ENCODE peak calls at places on chromosome 20, in eight cellular contexts. H, Q, S, B, D, U, W and P are unnamed samples.

GRCh38 chr20:13277663-13278295 is 56.7 kb downstream of the ISM1 start:
- DNase-seq in W (no peak), D (no peak), Q (no peak), B (no peak), U (no peak), S (no peak), H (no peak), P (no peak)

GRCh38 chr20:59400666-59401065 is 100.3 kb downstream of the EDN3 start:
- DNase-seq in U (no peak), W (no peak), B (no peak), S (no peak), Q (no peak), H (no peak), D (no peak), P (peak; percentile 15)

GRCh38 chr20:21564127-21564773 is 50.4 kb upstream of the NKX2-2 start:
- DNase-seq in W (no peak), S (no peak), U (no peak), B (no peak), H (no peak), D (no peak), Q (no peak), P (peak; percentile 6)

GRCh38 chr20:24735263-24735662 is 213.8 kb upstream of the CST7 start:
- DNase-seq in W (no peak), U (no peak), H (no peak), D (peak; percentile 89), S (no peak), Q (no peak), B (no peak), P (no peak)

GRCh38 chr20:60407011-60407771 is 449.0 kb downstream of the CDH26 start:
- DNase-seq in W (no peak), S (no peak), D (no peak), H (no peak), U (no peak), B (no peak), Q (no peak), P (no peak)

GRCh38 chr20:63627700-63628245 is 872 bp upstream of the GMEB2 start:
- DNase-seq in B (no peak), S (no peak), H (no peak), W (peak; percentile 26), D (no peak), Q (peak; percentile 63), U (no peak), P (no peak)

GRCh38 chr20:46784450-46785127 is 75.1 kb downstream of the SLC2A10 start:
- DNase-seq in H (no peak), U (peak; percentile 12), D (no peak), B (no peak), Q (no peak), W (no peak), S (no peak), P (no peak)

GRCh38 chr20:18197382-18198070 is 59.9 kb downstream of the KAT14 start:
- DNase-seq in U (no peak), B (no peak), Q (no peak), S (no peak), W (no peak), H (no peak), D (no peak), P (no peak)

GRCh38 chr20:11585752-11586352 is 331.8 kb upstream of the BTBD3 start:
- DNase-seq in B (no peak), S (no peak), H (no peak), W (no peak), U (peak; percentile 7), D (no peak), Q (no peak), P (no peak)

DNA sequence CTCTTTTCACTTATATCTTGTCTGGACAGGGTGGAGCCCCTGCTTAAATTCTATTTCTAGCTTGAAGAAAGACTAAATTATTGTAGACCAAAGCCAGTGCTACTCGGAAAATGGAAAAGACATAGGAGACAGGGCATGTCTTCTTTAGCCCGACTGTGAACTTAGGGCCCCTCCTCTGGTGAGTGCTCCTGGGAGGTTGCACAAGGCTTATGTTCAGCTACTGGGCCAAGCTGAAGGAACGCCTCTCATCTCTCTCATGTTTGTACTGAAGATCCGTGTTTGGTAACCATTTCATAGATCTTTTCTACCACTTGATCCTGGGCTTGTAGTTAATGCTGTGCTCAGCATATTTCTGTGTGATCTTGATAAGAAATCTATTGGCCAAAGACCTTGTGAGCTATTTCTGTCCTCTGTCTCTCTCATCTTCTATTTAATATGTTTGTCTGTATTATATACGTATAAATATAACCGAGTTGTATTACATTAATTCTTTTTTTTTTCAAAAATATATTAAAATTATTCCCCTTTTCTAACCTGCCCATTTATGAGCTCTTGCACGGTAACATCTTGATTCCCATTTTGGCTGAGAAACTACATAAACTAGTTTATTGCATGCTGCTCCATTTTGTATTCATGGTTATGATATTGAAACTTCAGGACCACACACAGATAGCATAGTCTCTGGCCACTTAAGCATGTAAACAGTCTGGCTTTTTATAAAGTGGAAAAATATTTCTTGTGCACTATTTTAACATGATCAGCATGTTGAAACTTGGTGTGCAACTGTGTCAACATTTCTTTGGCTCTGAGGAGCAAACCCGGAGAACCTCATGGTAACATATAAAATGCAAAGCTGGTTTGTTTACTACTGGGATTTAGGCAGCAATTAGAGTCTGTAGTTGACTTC is 70.5 kb downstream of the SLX4IP start:
- DNase-seq in H (no peak), S (no peak), U (no peak), Q (no peak), W (peak; percentile 8), D (no peak), B (peak; percentile 61), P (no peak)
- H3K27ac ChIP-seq in H (peak overlapping the region; percentile 69), S (peak overlapping the region; percentile 69), U (no peak overlapping the region), Q (no peak overlapping the region), W (peak overlapping the region; percentile 43), D (no peak overlapping the region), B (peak overlapping the region; percentile 66), P (peak overlapping the region; percentile 61)

GRCh38 chr20:62326559-62326958 is 23.8 kb downstream of the ADRM1 start:
- DNase-seq in Q (no peak), U (no peak), W (no peak), S (no peak), H (no peak), B (no peak), D (no peak), P (no peak)

GRCh38 chr20:62328684-62329388 is 26.0 kb downstream of the ADRM1 start:
- DNase-seq in W (no peak), Q (no peak), B (no peak), U (no peak), D (no peak), S (no peak), H (no peak), P (no peak)

GRCh38 chr20:62326959-62327725 is 24.3 kb downstream of the ADRM1 start:
- DNase-seq in H (no peak), U (no peak), B (no peak), S (no peak), W (no peak), D (no peak), Q (no peak), P (no peak)

GRCh38 chr20:62329389-62330377 is 26.9 kb downstream of the ADRM1 start:
- DNase-seq in S (no peak), Q (no peak), H (no peak), D (no peak), U (no peak), B (no peak), W (no peak), P (no peak)

DNA sequence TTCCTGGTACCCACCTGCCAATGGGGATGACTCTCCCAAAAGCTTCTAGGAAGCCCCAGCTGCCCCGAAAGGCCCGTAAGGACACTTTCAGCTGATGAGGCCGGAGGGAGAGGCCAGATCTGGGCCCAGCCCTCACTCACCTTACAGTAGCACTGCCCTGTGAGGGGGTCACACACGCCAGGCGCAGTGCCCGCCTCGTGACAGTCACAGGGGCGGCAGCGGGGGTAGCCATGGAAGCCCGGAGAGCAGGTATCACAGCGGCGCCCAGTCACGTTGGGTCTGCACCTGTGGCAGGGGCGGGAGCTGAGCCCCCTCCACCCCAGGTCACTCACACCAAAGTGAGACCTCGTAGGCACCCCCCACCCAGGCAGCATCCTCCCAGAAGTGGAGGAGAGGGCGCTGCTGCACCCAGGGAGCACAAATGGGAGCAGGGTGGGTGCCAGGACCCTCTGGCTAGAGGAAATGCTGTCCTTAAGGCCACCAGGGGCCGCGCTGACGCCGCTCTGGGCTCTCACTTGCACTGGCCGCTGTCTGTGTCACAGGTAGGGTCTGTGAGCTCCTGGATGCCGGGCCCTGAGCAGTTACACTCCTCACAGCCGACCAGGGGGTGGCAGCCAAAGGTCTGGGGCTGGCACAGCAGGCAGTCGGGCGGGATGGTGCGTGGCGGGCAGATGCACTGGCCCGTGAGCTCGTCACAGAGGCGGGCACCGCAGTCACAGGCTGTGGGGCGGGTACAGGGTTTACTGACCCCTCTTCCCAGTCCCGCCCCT is 25.1 kb downstream of the ADRM1 start:
- DNase-seq in B (no peak), Q (no peak), W (no peak), S (no peak), D (no peak), H (no peak), U (no peak), P (no peak)
- H3K36me3 ChIP-seq in B (peaks cover 15% of the 10 kb centered on the region), Q (no peaks in the 10 kb centered on the region), W (peaks cover 97% of the 10 kb centered on the region), S (peaks cover 97% of the 10 kb centered on the region), D (peaks cover 84% of the 10 kb centered on the region), H (peaks cover 92% of the 10 kb centered on the region), U (peaks cover 69% of the 10 kb centered on the region), P (no peaks in the 10 kb centered on the region)

GRCh38 chr20:35478804-35479472 is 23.5 kb downstream of the CEP250 start:
- DNase-seq in S (peak; percentile 62), W (no peak), U (peak; percentile 4), H (no peak), Q (no peak), B (no peak), D (peak; percentile 21), P (no peak)
- H3K4me3 ChIP-seq in S (no peak overlapping the region), W (no peak overlapping the region), U (no peak overlapping the region), H (no peak overlapping the region), Q (no peak overlapping the region), B (no peak overlapping the region), D (no peak overlapping the region), P (no peak overlapping the region)

GRCh38 chr20:40984496-40984895 is 44.1 kb upstream of the TOP1 start:
- DNase-seq in W (no peak), U (no peak), H (no peak), Q (no peak), B (no peak), D (no peak), S (no peak), P (no peak)

GRCh38 chr20:40990542-40991120 is 38.0 kb upstream of the TOP1 start:
- DNase-seq in D (peak; percentile 88), H (peak; percentile 82), U (peak; percentile 89), Q (peak; percentile 78), B (peak; percentile 80), S (peak; percentile 89), W (peak; percentile 65), P (peak; percentile 90)

GRCh38 chr20:40982415-40983145 is 46.0 kb upstream of the TOP1 start:
- DNase-seq in S (no peak), Q (no peak), W (no peak), B (no peak), U (no peak), H (no peak), D (no peak), P (no peak)

GRCh38 chr20:40983898-40984297 is 44.7 kb upstream of the TOP1 start:
- DNase-seq in D (no peak), U (no peak), Q (no peak), W (no peak), B (no peak), S (no peak), H (no peak), P (no peak)

DNA sequence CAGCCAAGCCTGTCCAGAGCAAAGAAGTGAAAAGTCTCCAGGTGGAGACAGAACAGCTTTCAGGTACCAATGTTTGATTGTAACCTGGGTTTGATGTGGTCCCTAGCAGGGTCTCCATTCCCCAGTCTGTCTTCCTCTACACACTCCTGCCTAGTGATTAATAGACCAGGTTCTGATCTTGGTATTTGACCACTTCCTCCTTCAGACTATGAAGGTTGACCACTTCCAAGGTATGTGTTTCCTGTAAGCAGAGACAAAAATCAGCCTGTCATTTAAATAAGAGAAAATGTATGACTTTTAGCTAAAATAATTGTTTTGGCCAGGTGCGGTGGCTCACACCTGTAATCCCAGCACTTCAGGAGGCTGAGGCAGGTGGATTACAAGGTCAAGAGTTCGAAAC is 41.8 kb upstream of the TOP1 start:
- DNase-seq in U (no peak), W (no peak), B (no peak), D (no peak), Q (no peak), H (no peak), S (no peak), P (no peak)
- H3K27ac ChIP-seq in U (no peak overlapping the region), W (no peak overlapping the region), B (no peak overlapping the region), D (no peak overlapping the region), Q (no peak overlapping the region), H (no peak overlapping the region), S (no peak overlapping the region), P (no peak overlapping the region)